ENCODE peak calls at places on chromosomes 11 and 22, in seven cellular contexts. Z is heart left ventricle, U is lower leg skin, K is IMR-90, D is body of pancreas, P is HepG2, A is breast epithelium. Y is an unnamed sample.

GRCh38 chr11:31921066-31921465 is 109.9 kb upstream of the PAX6 start:
- DNase-seq in Z (no peak), U (no peak), K (no peak), D (no peak), P (no peak), A (no peak), Y (no peak)

GRCh38 chr11:130070829-130071205 is 1.1 kb downstream of the APLP2 start:
- DNase-seq in Z (no peak), U (no peak), K (peak), D (peak), P (no peak), A (no peak), Y (no peak)

GRCh38 chr22:48889209-48889830 is 938.4 kb downstream of the BRD1 start:
- DNase-seq in Z (no peak), U (peak), K (no peak), D (no peak), P (no peak), A (no peak), Y (no peak)

GRCh38 chr22:33062402-33062801 is 4.2 kb upstream of the SYN3 start:
- DNase-seq in Z (no peak), U (no peak), K (no peak), D (no peak), P (no peak), A (no peak), Y (no peak)

GRCh38 chr22:49646876-49647275 is 180.8 kb downstream of the BRD1 start:
- DNase-seq in Z (no peak), U (no peak), K (no peak), D (no peak), P (no peak), A (no peak), Y (no peak)

GRCh38 chr22:28198692-28199091 is 279.6 kb upstream of the PITPNB start:
- DNase-seq in Z (no peak), U (no peak), K (no peak), D (no peak), P (no peak), A (no peak), Y (no peak)

GRCh38 chr11:66417000-66417399 is 3.8 kb upstream of the NPAS4 start:
- DNase-seq in Z (no peak), U (no peak), K (no peak), D (no peak), P (no peak), A (no peak), Y (no peak)

GRCh38 chr11:112321521-112322172 is 61.0 kb upstream of the PLET1 start:
- DNase-seq in Z (no peak), U (peak), K (peak), D (peak), P (peak), A (peak), Y (peak)

GRCh38 chr11:63996512-63996911 is 10.3 kb downstream of the OTUB1 start:
- DNase-seq in Z (no peak), U (no peak), K (no peak), D (no peak), P (no peak), A (no peak), Y (no peak)

GRCh38 chr11:31725176-31725575 is 85.9 kb downstream of the PAX6 start:
- DNase-seq in Z (no peak), U (no peak), K (peak), D (no peak), P (no peak), A (no peak), Y (no peak)

GRCh38 chr11:64753380-64754123 is 6.2 kb downstream of the PYGM start:
- DNase-seq in Z (no peak), U (no peak), K (no peak), D (no peak), P (no peak), A (no peak), Y (no peak)

GRCh38 chr11:64656797-64657196 is 65.8 kb downstream of the SLC22A12 start:
- DNase-seq in Z (no peak), U (no peak), K (no peak), D (no peak), P (peak), A (no peak), Y (no peak)

GRCh38 chr22:42433754-42434153 is 1.6 kb upstream of the NFAM1 start:
- DNase-seq in Z (no peak), U (no peak), K (no peak), D (no peak), P (no peak), A (no peak), Y (peak)

GRCh38 chr22:38504731-38505594 is 1.1 kb downstream of the DDX17 start:
- DNase-seq in Z (peak), U (peak), K (peak), D (peak), P (peak), A (no peak), Y (peak)

GRCh38 chr11:106761745-106762144 is 256.5 kb downstream of the GUCY1A2 start:
- DNase-seq in Z (no peak), U (no peak), K (no peak), D (no peak), P (no peak), A (no peak), Y (no peak)

GRCh38 chr11:60874421-60875365 is 7.4 kb downstream of the ZP1 start:
- DNase-seq in Z (no peak), U (peak), K (no peak), D (no peak), P (no peak), A (no peak), Y (no peak)

GRCh38 chr11:33724644-33725035 is 11.6 kb downstream of the CD59 start:
- DNase-seq in Z (no peak), U (peak), K (peak), D (peak), P (no peak), A (no peak), Y (peak)

GRCh38 chr22:46459347-46460065 is 77.9 kb downstream of the CELSR1 start:
- DNase-seq in Z (no peak), U (no peak), K (no peak), D (no peak), P (no peak), A (no peak), Y (no peak)
- TF ChIP-seq POLR2A in Z (no peak), U (no peak), K (no peak), D (no peak), P (no peak), A (no peak), Y (no peak)

GRCh38 chr11:123801765-123802164 is 4.4 kb downstream of the OR6M1 start:
- DNase-seq in Z (no peak), U (no peak), K (no peak), D (no peak), P (no peak), A (no peak), Y (no peak)
- TF ChIP-seq CTCF in Z (no peak), U (no peak), K (no peak), D (no peak), P (no peak), A (no peak), Y (no peak)

DNA sequence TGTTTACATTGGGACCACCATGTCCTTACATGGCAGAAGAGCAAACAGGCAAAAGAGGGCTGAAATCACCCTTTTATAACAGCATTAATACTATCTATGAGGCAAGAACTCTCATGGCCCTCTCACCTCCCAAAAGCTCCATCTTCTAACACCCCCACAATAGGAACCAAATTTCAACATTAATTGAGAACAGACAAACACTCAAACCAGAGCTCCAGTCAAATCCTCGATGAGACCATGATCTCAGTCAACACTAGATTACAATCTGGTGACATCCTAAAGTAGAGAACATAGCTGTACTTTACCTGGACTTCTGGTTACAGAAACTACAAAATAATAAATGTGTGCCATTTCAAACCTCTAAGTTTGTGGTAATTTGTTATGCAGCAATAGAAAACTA is 25.1 kb downstream of the OR2AG2 start:
- DNase-seq in Z (no peak), U (no peak), K (no peak), D (no peak), P (no peak), A (no peak), Y (no peak)
- H3K4me3 ChIP-seq in Z (peak), U (no peak), K (no peak), D (no peak), P (no peak), A (peak), Y (peak)

DNA sequence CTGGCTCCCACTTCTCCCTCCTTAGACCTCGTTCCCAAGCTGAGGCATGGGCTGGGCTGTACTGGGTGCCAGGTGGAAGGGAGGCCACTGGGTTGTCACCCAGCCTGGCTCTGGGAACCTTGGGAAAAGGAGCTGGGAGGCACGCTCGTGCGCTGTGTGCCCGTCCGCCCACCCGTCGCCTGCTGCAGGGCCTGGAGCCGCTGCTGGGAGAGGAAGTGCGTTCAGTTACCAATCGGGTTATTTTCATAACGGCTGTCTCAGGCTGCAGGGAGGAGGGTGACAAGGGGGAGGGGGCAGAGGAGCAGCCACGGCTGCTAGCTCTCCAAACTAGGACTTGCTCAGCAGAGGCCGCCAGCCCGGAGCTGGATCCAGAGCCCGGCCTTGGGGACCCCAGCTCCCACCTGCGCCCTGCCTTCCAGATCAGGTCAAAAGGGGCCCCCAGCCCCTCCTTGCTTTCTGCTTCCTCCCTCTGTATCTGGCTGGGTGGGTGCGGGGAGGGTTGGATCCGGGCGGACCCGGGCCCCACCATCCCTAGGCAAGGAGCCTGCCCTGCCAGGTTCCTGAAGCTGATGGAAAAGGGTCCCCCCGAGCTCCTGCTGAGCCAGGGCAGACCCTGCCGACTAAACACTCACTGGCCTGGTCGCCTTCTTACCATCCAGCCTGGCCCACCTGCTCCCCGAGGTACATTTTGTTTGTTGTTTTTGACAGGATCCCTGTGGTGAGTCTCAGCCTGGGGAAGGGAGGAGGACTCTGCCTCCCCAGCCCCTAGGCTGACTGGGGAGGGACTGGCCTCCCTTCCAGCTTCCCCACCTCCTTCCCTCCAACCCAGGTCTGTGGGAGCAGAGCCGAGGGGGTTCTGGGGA is 14.3 kb downstream of the DGKZ start:
- DNase-seq in Z (peak), U (peak), K (peak), D (peak), P (no peak), A (no peak), Y (peak)
- TF ChIP-seq POLR2A in Z (peak), U (no peak), K (no peak), D (no peak), P (no peak), A (no peak), Y (peak)

DNA sequence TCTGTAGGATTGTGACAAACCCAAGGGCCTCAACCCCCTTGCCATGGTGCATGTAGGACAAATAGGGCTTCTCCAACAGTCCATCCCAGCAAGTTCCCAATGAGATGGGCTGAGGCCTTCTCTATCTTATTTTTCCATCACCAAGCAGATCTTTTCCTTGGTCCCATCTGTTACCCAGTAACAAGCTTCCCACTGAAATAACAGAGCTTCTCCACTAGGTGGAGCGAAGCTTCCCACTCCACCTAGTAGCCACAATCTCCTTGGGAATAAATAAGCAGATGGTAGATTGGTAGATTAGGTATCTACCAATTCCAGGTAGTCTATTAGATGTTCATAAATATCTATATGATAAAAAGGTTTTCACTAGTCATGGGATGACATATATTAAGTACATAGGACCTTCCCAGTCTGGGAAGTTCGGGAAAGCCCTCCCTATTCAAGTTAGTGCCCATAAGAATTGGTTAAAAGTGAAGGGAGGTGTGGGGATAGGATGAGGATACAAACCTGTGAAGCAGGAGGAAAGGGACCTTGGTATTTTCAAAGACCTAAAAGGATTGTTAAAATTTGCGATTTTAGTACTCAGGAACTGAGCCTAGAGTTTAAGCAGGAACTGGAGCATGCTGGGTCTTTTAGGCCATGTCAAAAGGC is 5.9 kb upstream of the OR52L1 start:
- DNase-seq in Z (no peak), U (no peak), K (peak), D (peak), P (peak), A (no peak), Y (no peak)
- TF ChIP-seq CTCF in Z (peak), U (no peak), K (peak), D (peak), P (peak), A (no peak), Y (peak)

GRCh38 chr11:2375964-2376551 is 1.1 kb upstream of the CD81 start:
- DNase-seq in Z (peak), U (no peak), K (no peak), D (peak), P (no peak), A (no peak), Y (peak)
- H3K4me3 ChIP-seq in Z (no peak), U (no peak), K (no peak), D (no peak), P (no peak), A (no peak), Y (no peak)

DNA sequence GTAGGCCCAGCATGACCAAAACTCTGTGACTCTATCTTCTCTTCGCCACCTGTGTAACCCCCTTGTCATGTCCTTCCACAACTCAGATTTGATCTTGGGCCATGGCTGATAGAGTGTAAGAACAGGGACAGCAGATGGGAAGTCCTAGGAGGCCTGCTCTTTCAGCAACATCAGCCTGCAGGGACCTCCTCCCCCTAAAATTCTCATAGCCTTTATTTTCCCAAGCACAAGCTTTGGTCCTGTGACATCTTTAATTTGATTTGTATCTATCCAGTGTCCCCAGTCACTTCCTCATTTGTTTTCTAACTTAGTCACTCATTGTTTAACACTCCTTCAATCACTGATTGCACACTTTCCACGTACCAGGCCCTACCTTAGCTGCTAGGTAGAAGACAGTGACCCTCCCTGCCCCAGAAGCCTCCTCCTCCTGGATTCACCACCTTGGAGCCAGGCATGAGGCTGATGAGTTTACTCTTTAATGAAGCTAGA is 5.3 kb downstream of the UBQLN3 start:
- DNase-seq in Z (no peak), U (no peak), K (no peak), D (no peak), P (no peak), A (no peak), Y (no peak)
- TF ChIP-seq POLR2A in Z (no peak), U (no peak), K (no peak), D (no peak), P (no peak), A (no peak), Y (no peak)

DNA sequence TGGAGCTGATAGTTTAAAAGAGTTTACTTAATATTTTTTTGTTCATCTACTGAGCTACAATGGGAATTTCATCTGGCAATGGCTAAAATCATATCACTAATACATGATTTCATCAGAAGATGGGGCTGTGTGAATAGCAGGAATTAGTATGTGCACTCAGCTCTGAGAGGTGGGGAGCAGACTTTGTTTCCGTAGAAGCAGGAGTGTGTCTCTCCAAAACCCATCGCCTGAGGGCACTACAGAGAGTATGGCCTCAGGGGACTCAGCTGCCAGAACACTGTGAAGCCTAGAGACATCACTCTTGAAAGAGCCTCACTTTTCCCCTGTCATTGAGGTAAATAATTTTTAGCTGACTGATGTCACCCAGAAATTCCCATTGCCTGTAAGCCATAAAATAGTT is 261.4 kb upstream of the ISX start:
- DNase-seq in Z (no peak), U (no peak), K (no peak), D (no peak), P (no peak), A (no peak), Y (no peak)
- TF ChIP-seq CTCF in Z (no peak), U (no peak), K (no peak), D (no peak), P (peak), A (no peak), Y (no peak)

Y was measured in adrenal gland.